ENCODE peak calls at places on chromosomes 2 and 18, in four cellular contexts. T is H1, E is IMR-90, P is H9. W is an unnamed sample.

GRCh38 chr2:68744517-68744916 is 9.9 kb downstream of the ARHGAP25 start:
- DNase-seq in P (no peak), T (no peak), E (no peak), W (no peak)

GRCh38 chr2:36780231-36780808 is 83.8 kb downstream of the VIT start:
- DNase-seq in E (peak; percentile 66), P (no peak), T (no peak), W (peak; percentile 62)

GRCh38 chr18:45449761-45450227 is 165.5 kb upstream of the SLC14A2 start:
- DNase-seq in P (no peak), T (no peak), E (no peak), W (no peak)

GRCh38 chr2:230924470-230925341 is at the start of gene GPR55:
- DNase-seq in T (no peak), P (peak; percentile 69), E (no peak), W (no peak)

GRCh38 chr2:230798769-230799399 is 65.9 kb upstream of the ITM2C start:
- DNase-seq in P (no peak), T (no peak), E (peak; percentile 62), W (peak; percentile 69)

GRCh38 chr2:11239718-11240462 is 84.6 kb downstream of the SLC66A3 start:
- DNase-seq in T (no peak), P (no peak), E (peak; percentile 25), W (peak; percentile 27)

GRCh38 chr2:189298481-189298880 is 118.9 kb upstream of the COL5A2 start:
- DNase-seq in T (no peak), P (no peak), E (peak; percentile 58), W (no peak)

GRCh38 chr2:12715258-12715865 is 1.4 kb upstream of the TRIB2 start:
- DNase-seq in P (no peak), E (no peak), T (no peak), W (peak; percentile 32)

GRCh38 chr2:189210250-189211075 is 30.9 kb upstream of the COL5A2 start:
- DNase-seq in E (peak; percentile 98), P (no peak), T (no peak), W (peak; percentile 96)

GRCh38 chr18:616380-616995 is 19.7 kb downstream of the CLUL1 start:
- DNase-seq in P (no peak), T (no peak), E (peak; percentile 58), W (peak; percentile 56)

GRCh38 chr2:217409939-217410820 is 550.3 kb upstream of the TNP1 start:
- DNase-seq in P (no peak), E (no peak), T (no peak), W (no peak)

GRCh38 chr2:8581048-8581561 is 100.8 kb upstream of the ID2 start:
- DNase-seq in T (no peak), P (peak; percentile 22), E (no peak), W (no peak)

GRCh38 chr18:46243673-46244072 is 139.5 kb downstream of the HAUS1 start:
- DNase-seq in T (no peak), E (no peak), P (no peak), W (no peak)

GRCh38 chr18:25826377-25826776 is 264.0 kb downstream of the SS18 start:
- DNase-seq in P (no peak), E (no peak), T (no peak), W (no peak)

GRCh38 chr2:120350801-120351324 is 4.9 kb downstream of the INHBB start:
- DNase-seq in E (no peak), P (no peak), T (no peak), W (no peak)

GRCh38 chr2:176072292-176072669 is 11.5 kb downstream of the EVX2 start:
- DNase-seq in E (no peak), P (no peak), T (no peak), W (no peak)

GRCh38 chr2:178882666-178883440 is 75.6 kb upstream of the TTN start:
- DNase-seq in E (peak; percentile 31), T (no peak), P (no peak), W (no peak)

GRCh38 chr2:241410739-241411176 is 54.7 kb downstream of the FARP2 start:
- DNase-seq in E (peak; percentile 87), P (no peak), T (no peak), W (peak; percentile 3)

GRCh38 chr2:3759766-3760165 is 56.4 kb downstream of the DCDC2C start:
- DNase-seq in E (peak; percentile 68), P (no peak), T (no peak), W (no peak)

GRCh38 chr2:60478660-60479059 is 74.8 kb downstream of the BCL11A start:
- DNase-seq in E (no peak), T (no peak), P (no peak), W (no peak)

GRCh38 chr2:215332876-215333600 is 21.2 kb downstream of the ATIC start:
- DNase-seq in E (no peak), T (no peak), P (no peak), W (no peak)

GRCh38 chr2:96527990-96528679 is 8.4 kb upstream of the ARID5A start:
- DNase-seq in T (no peak), E (peak; percentile 60), P (no peak), W (peak; percentile 67)

GRCh38 chr2:43223412-43224040 is 2.9 kb downstream of the ZFP36L2 start:
- DNase-seq in E (peak; percentile 57), P (no peak), T (no peak), W (peak; percentile 58)

GRCh38 chr2:205989291-205990071 is 96.5 kb downstream of the INO80D start:
- DNase-seq in P (no peak), T (no peak), E (no peak), W (no peak)

GRCh38 chr2:234463626-234464290 is 33.1 kb downstream of the ARL4C start:
- DNase-seq in E (peak; percentile 76), T (no peak), P (no peak), W (no peak)

GRCh38 chr18:51361130-51361860 is 163.8 kb upstream of the MEX3C start:
- DNase-seq in P (no peak), T (no peak), E (no peak), W (peak; percentile 86)

GRCh38 chr2:153354406-153354805 is 124.2 kb downstream of the RPRM start:
- DNase-seq in E (no peak), P (no peak), T (no peak), W (no peak)

GRCh38 chr2:176687350-176687749 is 418.1 kb downstream of the MTX2 start:
- DNase-seq in P (no peak), E (no peak), T (no peak), W (no peak)

GRCh38 chr2:58731488-58731869 is 490.4 kb upstream of the FANCL start:
- DNase-seq in E (no peak), P (no peak), T (no peak), W (no peak)

GRCh38 chr2:127217470-127218325 is 2.4 kb downstream of the CYP27C1 start:
- DNase-seq in P (peak; percentile 67), E (no peak), T (no peak), W (peak; percentile 45)

GRCh38 chr2:10256525-10257031 is 46.1 kb upstream of the HPCAL1 start:
- DNase-seq in E (no peak), P (no peak), T (no peak), W (no peak)

GRCh38 chr2:27051902-27052645 is 606 bp downstream of the AGBL5 start:
- DNase-seq in E (no peak), T (no peak), P (peak; percentile 37), W (peak; percentile 20)

GRCh38 chr2:27049422-27050280 is 1.8 kb upstream of the AGBL5 start:
- DNase-seq in T (no peak), E (no peak), P (no peak), W (peak; percentile 73)

GRCh38 chr2:27050281-27050995 is 1.0 kb upstream of the AGBL5 start:
- DNase-seq in E (peak; percentile 98), T (peak; percentile 91), P (peak; percentile 95), W (peak; percentile 98)

GRCh38 chr2:27053321-27053720 is 1.9 kb downstream of the AGBL5 start:
- DNase-seq in E (no peak), P (no peak), T (no peak), W (no peak)

DNA sequence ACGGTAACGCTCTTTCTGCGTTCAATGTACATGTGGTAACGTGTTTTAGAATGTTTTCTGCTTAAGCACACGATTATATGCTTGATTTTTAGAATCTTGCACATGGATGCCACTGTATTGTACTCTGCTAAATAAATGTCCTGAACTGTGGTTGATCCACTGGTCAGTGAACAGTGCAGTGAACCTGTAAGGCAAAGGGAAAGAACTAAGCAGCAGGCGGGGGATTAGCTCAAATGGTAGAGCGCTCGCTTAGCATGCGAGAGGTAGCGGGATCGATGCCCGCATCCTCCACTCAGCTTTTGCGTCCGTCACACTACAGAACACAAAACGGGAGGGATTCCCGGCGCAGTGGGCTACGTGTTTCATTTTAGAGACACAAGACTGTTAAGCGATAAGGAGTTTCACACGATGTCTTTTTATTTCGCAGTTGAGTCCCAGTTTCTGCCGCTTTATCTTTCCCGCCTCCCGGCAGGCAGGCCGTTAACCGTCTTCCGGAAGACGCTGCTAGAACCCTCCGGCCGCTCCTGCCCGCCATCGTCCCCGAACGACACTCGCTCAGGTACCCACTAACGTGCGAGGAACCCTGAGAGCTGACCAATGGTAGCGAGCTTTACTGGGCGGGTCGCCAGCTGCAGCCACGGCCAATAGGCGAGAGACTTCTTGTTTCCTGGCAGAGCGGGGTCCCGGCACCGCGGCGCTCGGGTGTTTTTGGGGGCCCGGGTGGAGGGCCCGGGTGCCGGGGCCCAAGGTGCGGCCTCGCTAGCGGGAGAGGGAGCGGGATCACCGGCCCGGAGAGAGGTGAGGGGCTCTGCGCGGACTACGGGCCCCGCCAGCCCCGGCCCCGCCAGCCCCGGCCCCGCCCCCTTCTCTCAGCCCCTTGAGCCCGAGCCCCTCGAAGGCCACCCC is at the start of gene AGBL5:
- DNase-seq in E (peak; percentile 90), T (peak; percentile 84), P (peak; percentile 96), W (peak; percentile 94)
- H3K23ac ChIP-seq in E (peak within 1 kb of the TSS; percentile 78), T (no peak within 1 kb of the TSS), P (no peak within 1 kb of the TSS), W (peak within 1 kb of the TSS; percentile 54)

GRCh38 chr2:219418570-219419189 is 503 bp downstream of the DES start:
- DNase-seq in T (no peak), P (peak; percentile 67), E (no peak), W (no peak)
- H3K23ac ChIP-seq in T (no peak overlapping the region), P (no peak overlapping the region), E (no peak overlapping the region), W (peak overlapping the region; percentile 46)

GRCh38 chr2:232611559-232612218 is 21.7 kb upstream of the EFHD1 start:
- DNase-seq in P (peak; percentile 79), E (peak; percentile 54), T (no peak), W (peak; percentile 45)

GRCh38 chr2:232610081-232610480 is 23.3 kb upstream of the EFHD1 start:
- DNase-seq in E (no peak), T (no peak), P (no peak), W (no peak)

GRCh38 chr2:232611061-232611460 is 22.3 kb upstream of the EFHD1 start:
- DNase-seq in P (no peak), T (no peak), E (no peak), W (no peak)

GRCh38 chr2:232613538-232614134 is 19.8 kb upstream of the EFHD1 start:
- DNase-seq in T (no peak), P (no peak), E (no peak), W (no peak)

GRCh38 chr2:232615339-232615738 is 18.1 kb upstream of the EFHD1 start:
- DNase-seq in T (no peak), E (no peak), P (no peak), W (no peak)
- H3K23ac ChIP-seq in T (no peak overlapping the region), E (no peak overlapping the region), P (no peak overlapping the region), W (no peak overlapping the region)

GRCh38 chr2:187819624-187820023 is 265.4 kb upstream of the TFPI start:
- DNase-seq in P (no peak), E (no peak), T (no peak), W (no peak)

GRCh38 chr2:187826023-187826422 is 271.8 kb upstream of the TFPI start:
- DNase-seq in T (no peak), P (no peak), E (no peak), W (no peak)

DNA sequence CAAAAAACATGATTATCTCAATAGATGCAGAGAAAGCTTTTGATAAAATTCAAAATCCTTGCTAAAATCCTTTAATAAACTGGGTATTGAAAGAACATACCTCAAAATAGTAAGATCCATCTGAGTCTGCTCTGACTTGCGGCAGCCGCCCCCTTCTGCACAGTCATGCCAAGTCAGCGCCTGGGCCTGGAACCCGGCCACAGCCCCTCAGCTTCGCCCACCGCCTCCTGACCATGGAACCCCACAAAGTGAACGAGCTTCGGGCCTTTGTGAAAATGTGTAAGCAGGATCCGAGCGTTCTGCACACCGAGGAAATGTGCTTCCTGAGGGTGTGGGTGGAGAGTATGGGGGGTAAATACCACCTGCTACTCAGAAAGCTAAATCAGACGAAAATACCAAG is 270.9 kb upstream of the TFPI start:
- DNase-seq in P (no peak), E (no peak), T (no peak), W (no peak)
- H3K23ac ChIP-seq in P (no peak overlapping the region), E (no peak overlapping the region), T (no peak overlapping the region), W (no peak overlapping the region)

W was measured in mesenchymal stem cell.